ENCODE peak calls at places on chromosomes 13 and 19, in five cellular contexts. T, V, F, H and L are unnamed samples.

GRCh38 chr13:75724742-75725504 is 88.8 kb downstream of the LMO7 start:
- DNase-seq in H (no peak), V (no peak), T (no peak), F (no peak), L (no peak)

GRCh38 chr13:39825886-39826285 is 170.4 kb downstream of the COG6 start:
- DNase-seq in V (no peak), H (no peak), F (no peak), T (no peak), L (no peak)

GRCh38 chr19:46466536-46467199 is 4.7 kb downstream of the PNMA8A start:
- DNase-seq in T (peak; percentile 56), V (peak; percentile 86), H (peak; percentile 92), F (no peak), L (no peak)

GRCh38 chr13:111005808-111006494 is 91.1 kb upstream of the ANKRD10 start:
- DNase-seq in T (peak; percentile 70), H (peak; percentile 67), V (no peak), F (no peak), L (no peak)

GRCh38 chr13:40920826-40921225 is 98.3 kb downstream of the ELF1 start:
- DNase-seq in T (no peak), F (no peak), H (peak; percentile 35), V (no peak), L (no peak)

GRCh38 chr13:24644051-24644450 is 36.2 kb upstream of the ATP12A start:
- DNase-seq in H (peak; percentile 93), F (no peak), V (no peak), T (no peak), L (peak; percentile 45)

GRCh38 chr19:41886761-41887710 is 4.1 kb downstream of the ARHGEF1 start:
- DNase-seq in T (no peak), F (no peak), V (peak; percentile 85), H (no peak), L (no peak)

GRCh38 chr13:99257291-99257690 is 888 bp downstream of the GPR18 start:
- DNase-seq in T (no peak), F (no peak), V (no peak), H (no peak), L (no peak)

GRCh38 chr13:25095862-25096453 is at the start of gene PABPC3:
- DNase-seq in F (no peak), H (no peak), T (no peak), V (no peak), L (no peak)

GRCh38 chr19:3483226-3483628 is at the start of gene SMIM44:
- DNase-seq in F (peak; percentile 76), H (no peak), T (no peak), V (no peak), L (no peak)

GRCh38 chr19:47239610-47240296 is 8.8 kb upstream of the BBC3 start:
- DNase-seq in H (peak; percentile 48), F (peak; percentile 65), T (peak; percentile 40), V (peak; percentile 46), L (no peak)

GRCh38 chr19:40119380-40119779 is 28.6 kb upstream of the ZNF780A start:
- DNase-seq in H (no peak), T (no peak), F (no peak), V (no peak), L (no peak)

GRCh38 chr13:101511766-101512165 is 59.3 kb downstream of the ITGBL1 start:
- DNase-seq in H (no peak), T (no peak), F (no peak), V (no peak), L (no peak)

GRCh38 chr19:4175669-4175931 is 6.8 kb downstream of the SIRT6 start:
- DNase-seq in F (no peak), V (no peak), H (no peak), T (no peak), L (no peak)

GRCh38 chr19:6238643-6239281 is 41.0 kb downstream of the MLLT1 start:
- DNase-seq in F (no peak), T (peak; percentile 70), H (peak; percentile 58), V (no peak), L (no peak)

GRCh38 chr19:54882758-54883157 is 8.7 kb downstream of the FCAR start:
- DNase-seq in H (peak; percentile 2), T (no peak), V (peak; percentile 84), F (no peak), L (no peak)

GRCh38 chr19:55691561-55692481 is 16.8 kb downstream of the EPN1 start:
- DNase-seq in F (no peak), V (no peak), T (peak; percentile 12), H (no peak), L (no peak)

GRCh38 chr13:75587679-75588078 is 38.1 kb downstream of the UCHL3 start:
- DNase-seq in F (no peak), T (no peak), V (no peak), H (peak; percentile 13), L (no peak)

GRCh38 chr13:26488236-26489028 is 69.1 kb upstream of the WASF3 start:
- DNase-seq in T (no peak), V (no peak), H (no peak), F (no peak), L (no peak)

GRCh38 chr13:71871844-71872243 is 4.8 kb upstream of the DACH1 start:
- DNase-seq in H (no peak), T (no peak), V (no peak), F (no peak), L (no peak)

GRCh38 chr19:40583283-40583682 is 6.6 kb downstream of the SHKBP1 start:
- DNase-seq in V (no peak), F (no peak), T (no peak), H (no peak), L (no peak)

GRCh38 chr19:1318678-1319471 is 33.2 kb downstream of the EFNA2 start:
- DNase-seq in V (no peak), F (no peak), H (no peak), T (no peak), L (no peak)

GRCh38 chr19:48194041-48194871 is 23.8 kb downstream of the ZSWIM9 start:
- DNase-seq in F (no peak), T (no peak), H (peak; percentile 33), V (peak; percentile 50), L (no peak)

GRCh38 chr19:14413765-14414171 is 5.4 kb downstream of the DDX39A start:
- DNase-seq in V (no peak), H (peak; percentile 67), F (no peak), T (no peak), L (no peak)

GRCh38 chr19:14419038-14419813 is at the start of gene DDX39A:
- DNase-seq in H (peak; percentile 100), F (peak; percentile 99), V (peak; percentile 100), T (peak; percentile 98), L (peak; percentile 96)

GRCh38 chr19:14413355-14413754 is 5.8 kb downstream of the DDX39A start:
- DNase-seq in V (no peak), H (no peak), F (no peak), T (no peak), L (no peak)

GRCh38 chr19:14418743-14419037 is 451 bp downstream of the DDX39A start:
- DNase-seq in H (no peak), T (no peak), F (no peak), V (peak; percentile 27), L (no peak)

GRCh38 chr19:14416743-14417214 is 2.4 kb downstream of the DDX39A start:
- DNase-seq in H (no peak), V (peak; percentile 42), F (peak; percentile 80), T (no peak), L (no peak)
- H3K4me3 ChIP-seq in H (no peak overlapping the region), V (peak overlapping the region; percentile 100), F (no peak overlapping the region), T (peak overlapping the region; percentile 96), L (peak overlapping the region; percentile 100)

DNA sequence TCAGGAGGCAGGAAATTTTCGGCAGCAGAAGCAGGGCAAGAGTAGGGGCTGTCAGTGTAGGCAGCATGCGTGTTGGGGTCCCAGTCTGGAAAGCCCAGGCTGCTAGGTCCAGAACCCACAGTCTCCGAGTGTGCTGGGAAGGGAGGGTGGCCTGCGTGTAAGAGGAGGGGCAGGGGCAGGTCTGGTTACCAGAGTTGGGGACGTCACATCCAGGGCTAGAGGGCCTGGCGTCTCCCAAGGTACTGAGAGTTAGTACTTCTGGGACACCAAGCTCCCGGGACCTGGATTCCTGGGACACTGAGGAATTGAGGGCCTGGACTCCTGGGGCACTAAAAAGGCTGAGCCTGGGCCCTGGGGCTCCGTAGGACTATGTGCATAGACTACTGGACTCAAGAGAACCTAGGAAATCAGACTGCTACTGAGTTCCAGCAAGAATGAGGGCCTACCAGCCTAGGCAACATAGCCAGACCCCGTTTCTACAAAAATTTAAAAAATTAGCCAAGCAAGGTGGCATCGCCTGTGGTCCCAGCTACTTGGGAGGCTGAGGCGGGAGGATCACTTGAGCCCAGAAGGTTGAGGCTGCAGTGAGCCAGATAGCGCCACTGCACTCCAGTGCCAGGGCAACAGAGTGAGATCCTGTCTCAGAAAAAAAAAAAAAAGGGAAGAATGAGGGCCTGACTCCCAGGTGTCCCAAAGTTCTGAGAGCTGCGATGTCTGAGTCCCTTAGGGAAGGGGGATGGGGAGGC is 2.5 kb downstream of the NFKBID start:
- DNase-seq in H (no peak), V (no peak), F (no peak), T (no peak), L (no peak)
- H3K4me3 ChIP-seq in H (peak overlapping the region; percentile 76), V (peak overlapping the region; percentile 99), F (no peak overlapping the region), T (peak overlapping the region; percentile 86), L (no peak overlapping the region)

GRCh38 chr13:83881031-83881727 is 1.1 kb downstream of the SLITRK1 start:
- DNase-seq in H (no peak), V (no peak), F (no peak), T (no peak), L (no peak)

GRCh38 chr13:83877901-83878300 is 4.4 kb downstream of the SLITRK1 start:
- DNase-seq in V (no peak), T (no peak), H (no peak), F (no peak), L (no peak)

GRCh38 chr13:83880275-83881027 is 1.8 kb downstream of the SLITRK1 start:
- DNase-seq in F (no peak), V (no peak), H (no peak), T (no peak), L (no peak)

GRCh38 chr13:83878691-83879410 is 3.4 kb downstream of the SLITRK1 start:
- DNase-seq in T (no peak), V (no peak), F (peak; percentile 22), H (no peak), L (no peak)

GRCh38 chr13:83879431-83880171 is 2.7 kb downstream of the SLITRK1 start:
- DNase-seq in H (no peak), V (no peak), F (no peak), T (no peak), L (no peak)
- H3K4me3 ChIP-seq in H (peak overlapping the region; percentile 50), V (no peak overlapping the region), F (no peak overlapping the region), T (peak overlapping the region; percentile 17), L (no peak overlapping the region)

GRCh38 chr19:7868671-7869452 is 5.3 kb downstream of the PRR36 start:
- DNase-seq in F (peak; percentile 87), H (peak; percentile 62), V (peak; percentile 93), T (peak; percentile 58), L (no peak)

GRCh38 chr19:7870571-7871279 is 3.5 kb downstream of the PRR36 start:
- DNase-seq in T (no peak), V (peak; percentile 88), F (peak; percentile 89), H (peak; percentile 47), L (peak; percentile 83)

GRCh38 chr19:7871280-7871529 is 3.0 kb downstream of the PRR36 start:
- DNase-seq in H (no peak), V (peak; percentile 78), T (no peak), F (no peak), L (no peak)

GRCh38 chr19:7869453-7869909 is 4.7 kb downstream of the PRR36 start:
- DNase-seq in V (peak; percentile 87), H (peak; percentile 51), F (no peak), T (peak; percentile 49), L (no peak)

GRCh38 chr19:7869910-7870511 is 4.2 kb downstream of the PRR36 start:
- DNase-seq in F (peak; percentile 86), T (no peak), H (peak; percentile 28), V (peak; percentile 77), L (peak; percentile 84)
- H3K4me3 ChIP-seq in F (no peak overlapping the region), T (peak overlapping the region; percentile 67), H (no peak overlapping the region), V (peak overlapping the region; percentile 69), L (peak overlapping the region; percentile 80)